ENCODE peak calls at places on chromosomes 6 and 20, in five cellular contexts. One of them, this sample, is unnamed.

GRCh38 chr6:116287668-116288282 is 8.0 kb upstream of the TSPYL1 start:
- DNase-seq in K562: peak
- DNase-seq in HCT116: peak
- DNase-seq in GM12878: no peak
- DNase-seq in HepG2: peak
- DNase-seq in this sample: peak

GRCh38 chr20:45833883-45834796 is 541 bp downstream of the SNX21 start:
- DNase-seq in HCT116: no peak
- DNase-seq in K562: peak
- DNase-seq in HepG2: peak
- DNase-seq in GM12878: no peak
- DNase-seq in this sample: no peak

GRCh38 chr20:48156521-48156920 is 371.2 kb upstream of the SULF2 start:
- DNase-seq in K562: no peak
- DNase-seq in GM12878: no peak
- DNase-seq in HCT116: no peak
- DNase-seq in HepG2: no peak
- DNase-seq in this sample: no peak

GRCh38 chr6:21856096-21856825 is 262.7 kb downstream of the SOX4 start:
- DNase-seq in K562: no peak
- DNase-seq in GM12878: no peak
- DNase-seq in HepG2: no peak
- DNase-seq in HCT116: no peak
- DNase-seq in this sample: peak

GRCh38 chr20:63151554-63152321 is 64.2 kb downstream of the YTHDF1 start:
- DNase-seq in HepG2: no peak
- DNase-seq in K562: no peak
- DNase-seq in HCT116: no peak
- DNase-seq in GM12878: no peak
- DNase-seq in this sample: no peak

GRCh38 chr6:22072939-22073338 is 223.9 kb downstream of the PRL start:
- DNase-seq in HepG2: no peak
- DNase-seq in K562: no peak
- DNase-seq in HCT116: no peak
- DNase-seq in GM12878: no peak
- DNase-seq in this sample: no peak

GRCh38 chr6:45148278-45148677 is 179.9 kb upstream of the RUNX2 start:
- DNase-seq in GM12878: no peak
- DNase-seq in HepG2: no peak
- DNase-seq in HCT116: no peak
- DNase-seq in K562: no peak
- DNase-seq in this sample: no peak

GRCh38 chr6:123830110-123830509 is 26.4 kb downstream of the NKAIN2 start:
- DNase-seq in HCT116: no peak
- DNase-seq in GM12878: no peak
- DNase-seq in K562: no peak
- DNase-seq in HepG2: no peak
- DNase-seq in this sample: no peak

GRCh38 chr20:17822039-17822438 is 122.3 kb downstream of the BANF2 start:
- DNase-seq in K562: no peak
- DNase-seq in HepG2: peak
- DNase-seq in GM12878: no peak
- DNase-seq in HCT116: no peak
- DNase-seq in this sample: no peak

GRCh38 chr6:42704251-42704936 is 18.0 kb downstream of the PRPH2 start:
- DNase-seq in GM12878: no peak
- DNase-seq in K562: no peak
- DNase-seq in HepG2: peak
- DNase-seq in HCT116: no peak
- DNase-seq in this sample: no peak

GRCh38 chr20:63626424-63627128 is at the start of gene GMEB2:
- DNase-seq in K562: peak
- DNase-seq in GM12878: no peak
- DNase-seq in HCT116: peak
- DNase-seq in HepG2: peak
- DNase-seq in this sample: no peak

GRCh38 chr6:33822575-33823395 is 19.0 kb upstream of the MLN start:
- DNase-seq in HepG2: peak
- DNase-seq in HCT116: peak
- DNase-seq in GM12878: no peak
- DNase-seq in K562: peak
- DNase-seq in this sample: no peak

GRCh38 chr20:47355489-47356219 is 845 bp downstream of the ZMYND8 start:
- DNase-seq in HepG2: no peak
- DNase-seq in K562: no peak
- DNase-seq in HCT116: no peak
- DNase-seq in GM12878: no peak
- DNase-seq in this sample: no peak

GRCh38 chr6:46042355-46042999 is 26.8 kb upstream of the CLIC5 start:
- DNase-seq in HepG2: peak
- DNase-seq in HCT116: peak
- DNase-seq in K562: peak
- DNase-seq in GM12878: no peak
- DNase-seq in this sample: no peak

GRCh38 chr6:33590531-33591198 is 10.6 kb upstream of the BAK1 start:
- DNase-seq in GM12878: no peak
- DNase-seq in K562: peak
- DNase-seq in HepG2: peak
- DNase-seq in HCT116: no peak
- DNase-seq in this sample: no peak

GRCh38 chr6:107523054-107523791 is 33.3 kb downstream of the SOBP start:
- DNase-seq in K562: no peak
- DNase-seq in HCT116: no peak
- DNase-seq in HepG2: no peak
- DNase-seq in GM12878: no peak
- DNase-seq in this sample: no peak

GRCh38 chr20:20331796-20332195 is 36.1 kb upstream of the INSM1 start:
- DNase-seq in HepG2: no peak
- DNase-seq in GM12878: no peak
- DNase-seq in K562: no peak
- DNase-seq in HCT116: no peak
- DNase-seq in this sample: no peak

GRCh38 chr6:106273087-106273486 is 52.5 kb downstream of the ATG5 start:
- DNase-seq in K562: no peak
- DNase-seq in HCT116: no peak
- DNase-seq in HepG2: no peak
- DNase-seq in GM12878: peak
- DNase-seq in this sample: no peak

GRCh38 chr6:75368151-75368779 is 83.7 kb upstream of the TMEM30A start:
- DNase-seq in HepG2: peak
- DNase-seq in GM12878: no peak
- DNase-seq in K562: no peak
- DNase-seq in HCT116: peak
- DNase-seq in this sample: no peak

GRCh38 chr20:13008761-13009681 is at the start of gene SPTLC3:
- DNase-seq in GM12878: no peak
- DNase-seq in K562: no peak
- DNase-seq in HepG2: peak
- DNase-seq in HCT116: no peak
- DNase-seq in this sample: no peak

GRCh38 chr6:63635165-63635562 is 438 bp upstream of the PHF3 start:
- DNase-seq in HepG2: no peak
- DNase-seq in GM12878: no peak
- DNase-seq in HCT116: no peak
- DNase-seq in K562: no peak
- DNase-seq in this sample: no peak

GRCh38 chr20:33922224-33922623 is 71.5 kb upstream of the RALY start:
- DNase-seq in HepG2: no peak
- DNase-seq in HCT116: no peak
- DNase-seq in K562: no peak
- DNase-seq in GM12878: no peak
- DNase-seq in this sample: no peak

GRCh38 chr20:32990426-32990825 is 13.8 kb downstream of the SUN5 start:
- DNase-seq in HCT116: no peak
- DNase-seq in K562: no peak
- DNase-seq in HepG2: no peak
- DNase-seq in GM12878: no peak
- DNase-seq in this sample: no peak

GRCh38 chr6:42820509-42821340 is 38.9 kb downstream of the BICRAL start:
- DNase-seq in HepG2: no peak
- DNase-seq in HCT116: no peak
- DNase-seq in K562: no peak
- DNase-seq in GM12878: no peak
- DNase-seq in this sample: no peak

GRCh38 chr6:121305957-121306607 is 28.2 kb downstream of the TBC1D32 start:
- DNase-seq in HepG2: peak
- DNase-seq in HCT116: peak
- DNase-seq in K562: peak
- DNase-seq in GM12878: no peak
- DNase-seq in this sample: peak

GRCh38 chr6:163469459-163469858 is 54.9 kb downstream of the QKI start:
- DNase-seq in GM12878: no peak
- DNase-seq in HCT116: no peak
- DNase-seq in HepG2: no peak
- DNase-seq in K562: no peak
- DNase-seq in this sample: no peak

GRCh38 chr6:163463795-163464194 is 49.3 kb downstream of the QKI start:
- DNase-seq in HCT116: no peak
- DNase-seq in HepG2: no peak
- DNase-seq in GM12878: no peak
- DNase-seq in K562: no peak
- DNase-seq in this sample: no peak

GRCh38 chr6:163463180-163463579 is 48.7 kb downstream of the QKI start:
- DNase-seq in K562: no peak
- DNase-seq in GM12878: no peak
- DNase-seq in HepG2: no peak
- DNase-seq in HCT116: no peak
- DNase-seq in this sample: no peak

GRCh38 chr6:163470611-163471010 is 56.1 kb downstream of the QKI start:
- DNase-seq in K562: no peak
- DNase-seq in HCT116: no peak
- DNase-seq in GM12878: no peak
- DNase-seq in HepG2: no peak
- DNase-seq in this sample: no peak

GRCh38 chr6:163466839-163467390 is 52.4 kb downstream of the QKI start:
- DNase-seq in GM12878: no peak
- DNase-seq in K562: no peak
- DNase-seq in HCT116: no peak
- DNase-seq in HepG2: no peak
- DNase-seq in this sample: no peak
- TF ChIP-seq SIN3A in GM12878: no peak
- TF ChIP-seq SIN3A in K562: no peak
- TF ChIP-seq SIN3A in HCT116: no peak
- TF ChIP-seq SIN3A in HepG2: no peak
- TF ChIP-seq SIN3A in this sample: no peak

DNA sequence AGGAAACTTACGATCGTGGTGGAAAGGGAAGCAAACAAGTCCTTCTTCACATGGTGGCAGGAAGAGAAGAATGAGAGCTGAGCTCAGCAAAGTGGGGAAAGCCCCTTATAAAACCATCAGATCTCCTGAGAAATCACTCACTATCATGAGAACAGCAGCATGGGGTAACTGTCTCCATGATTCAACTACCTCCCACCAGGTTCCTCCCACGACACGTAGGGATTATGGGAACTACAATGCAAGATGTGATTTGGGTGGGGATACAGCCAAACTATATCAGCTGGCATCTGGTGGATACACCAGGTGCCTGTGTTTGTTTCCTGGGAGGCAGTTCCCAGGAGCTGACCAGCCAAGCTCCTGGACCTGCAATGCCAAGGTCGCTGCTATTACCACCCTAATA is 4.8 kb downstream of the DDO start:
- DNase-seq in HCT116: no peak
- DNase-seq in HepG2: no peak
- DNase-seq in K562: no peak
- DNase-seq in GM12878: no peak
- DNase-seq in this sample: no peak
- TF ChIP-seq SIN3A in HCT116: no peak
- TF ChIP-seq SIN3A in HepG2: no peak
- TF ChIP-seq SIN3A in K562: no peak
- TF ChIP-seq SIN3A in GM12878: no peak
- TF ChIP-seq SIN3A in this sample: no peak

DNA sequence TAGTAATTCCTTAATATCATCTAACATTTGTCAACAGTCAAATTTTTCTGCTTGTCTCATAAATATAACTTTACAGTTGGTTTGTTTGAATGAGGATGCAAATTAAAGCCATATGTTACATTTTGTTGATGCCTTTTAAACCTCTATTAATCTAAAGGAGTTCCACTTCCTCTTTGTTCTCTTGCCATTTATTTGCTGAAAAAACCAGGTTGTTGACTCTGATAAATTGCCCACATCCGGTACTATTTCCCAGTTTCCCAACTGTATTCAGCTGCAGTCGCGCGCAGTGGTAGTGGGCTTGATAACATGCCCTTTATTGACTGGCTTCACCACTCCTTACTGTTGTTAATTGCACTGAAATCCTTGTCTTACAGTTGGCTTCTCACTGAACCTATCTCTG is 32.8 kb upstream of the SIRPB2 start:
- DNase-seq in GM12878: no peak
- DNase-seq in HepG2: no peak
- DNase-seq in HCT116: no peak
- DNase-seq in K562: no peak
- DNase-seq in this sample: no peak
- TF ChIP-seq SIN3A in GM12878: no peak
- TF ChIP-seq SIN3A in HepG2: no peak
- TF ChIP-seq SIN3A in HCT116: no peak
- TF ChIP-seq SIN3A in K562: no peak
- TF ChIP-seq SIN3A in this sample: no peak

DNA sequence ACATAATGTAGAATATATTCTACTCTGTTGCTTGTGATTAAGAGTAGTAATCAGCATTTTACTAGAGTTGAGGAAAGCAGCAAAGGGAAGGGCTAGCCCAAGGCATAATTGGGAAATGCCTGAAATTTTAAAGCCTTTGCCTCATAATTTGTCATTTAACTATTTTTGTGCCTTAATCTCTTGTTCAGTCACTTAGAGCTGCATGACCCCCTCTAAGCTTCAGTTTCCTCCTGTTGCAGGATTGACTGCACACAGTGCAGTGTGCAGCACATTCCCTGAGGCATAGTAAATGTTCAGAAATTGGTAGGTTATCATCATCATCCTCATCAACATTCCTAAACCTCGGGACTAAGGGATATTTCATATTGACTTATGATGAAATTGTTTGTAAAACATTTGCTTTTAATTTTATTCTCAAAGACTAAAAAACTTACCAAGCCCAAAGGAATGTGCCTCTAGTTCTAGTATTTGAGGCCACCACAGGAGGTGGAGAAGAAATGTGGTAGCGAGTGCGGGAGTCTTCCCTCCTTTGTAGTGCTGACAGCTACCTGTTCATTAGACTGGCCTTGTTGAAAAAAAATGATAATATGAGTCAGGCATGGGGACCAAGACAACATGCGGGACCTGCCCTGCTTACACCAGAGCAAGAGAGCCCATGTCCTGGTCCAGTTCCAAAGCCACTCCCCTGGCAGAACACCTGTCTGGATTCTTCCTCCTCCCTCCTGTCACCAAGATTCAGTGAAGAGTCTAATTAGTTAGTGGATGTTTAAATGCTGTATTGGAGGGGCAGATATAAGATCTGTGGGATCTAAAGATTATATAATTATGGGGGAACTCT is 14.9 kb upstream of the TENT5A start:
- DNase-seq in K562: no peak
- DNase-seq in HCT116: no peak
- DNase-seq in GM12878: no peak
- DNase-seq in HepG2: peak
- DNase-seq in this sample: no peak
- TF ChIP-seq SIN3A in K562: no peak
- TF ChIP-seq SIN3A in HCT116: no peak
- TF ChIP-seq SIN3A in GM12878: no peak
- TF ChIP-seq SIN3A in HepG2: no peak
- TF ChIP-seq SIN3A in this sample: no peak

This sample was measured in Panc1.